ENCODE peak calls at places on chromosomes 13 and 19, in six cellular contexts. U is thoracic aorta, N is pancreas, X is endothelial cell of umbilical vein, O is colonic mucosa, W is GM23248. G is an unnamed sample. For H3K4me1, the result is how much of the 10 kb centered on the place peaks cover.

GRCh38 chr19:34254552-34255432 is at the start of gene GARRE1:
- DNase-seq in U (no peak), N (peak), X (peak), O (peak), W (peak), G (peak)

GRCh38 chr19:9939301-9939913 is 3.1 kb upstream of the OLFM2 start:
- DNase-seq in U (no peak), N (no peak), X (no peak), O (no peak), W (peak), G (peak)

GRCh38 chr13:105665284-105665683 is 870.2 kb downstream of the EFNB2 start:
- DNase-seq in U (no peak), N (no peak), X (no peak), O (no peak), W (no peak), G (no peak)

GRCh38 chr13:45847554-45848224 is 3.9 kb downstream of the SIAH3 start:
- DNase-seq in U (no peak), N (no peak), X (peak), O (no peak), W (no peak), G (no peak)

GRCh38 chr13:113897161-113897560 is 33.3 kb upstream of the GAS6 start:
- DNase-seq in U (no peak), N (no peak), X (peak), O (no peak), W (peak), G (peak)

GRCh38 chr19:7911509-7912143 is 3.0 kb upstream of the TGFBR3L start:
- DNase-seq in U (no peak), N (no peak), X (no peak), O (no peak), W (no peak), G (no peak)

GRCh38 chr13:105804561-105805190 is 730.8 kb downstream of the EFNB2 start:
- DNase-seq in U (no peak), N (no peak), X (no peak), O (no peak), W (peak), G (peak)

GRCh38 chr19:18626906-18627305 is 9.9 kb upstream of the KLHL26 start:
- DNase-seq in U (no peak), N (no peak), X (no peak), O (no peak), W (no peak), G (no peak)

GRCh38 chr19:30596813-30597399 is 224.7 kb downstream of the ZNF536 start:
- DNase-seq in U (no peak), N (no peak), X (no peak), O (no peak), W (no peak), G (no peak)

GRCh38 chr13:46022476-46022875 is 30.1 kb downstream of the ZC3H13 start:
- DNase-seq in U (no peak), N (no peak), X (no peak), O (no peak), W (peak), G (peak)

GRCh38 chr13:23673354-23673753 is 103.1 kb downstream of the TNFRSF19 start:
- DNase-seq in U (no peak), N (no peak), X (no peak), O (no peak), W (peak), G (peak)

GRCh38 chr13:32391101-32391620 is 36.8 kb downstream of the N4BP2L1 start:
- DNase-seq in U (no peak), N (no peak), X (no peak), O (no peak), W (no peak), G (no peak)

GRCh38 chr13:24512208-24513068 is at the start of gene PARP4:
- DNase-seq in U (no peak), N (peak), X (peak), O (peak), W (peak), G (peak)

GRCh38 chr19:45166723-45167252 is 6.0 kb upstream of the NKPD1 start:
- DNase-seq in U (no peak), N (no peak), X (no peak), O (no peak), W (no peak), G (no peak)

GRCh38 chr19:8209965-8210659 is 942 bp downstream of the CERS4 start:
- DNase-seq in U (no peak), N (no peak), X (no peak), O (no peak), W (no peak), G (no peak)

GRCh38 chr13:93620366-93620765 is 393.8 kb downstream of the GPC6 start:
- DNase-seq in U (no peak), N (no peak), X (no peak), O (no peak), W (peak), G (peak)

GRCh38 chr13:101115762-101116161 is 300.5 kb downstream of the NALCN start:
- DNase-seq in U (no peak), N (no peak), X (no peak), O (no peak), W (peak), G (peak)

GRCh38 chr19:10975374-10976036 is 14.7 kb downstream of the SMARCA4 start:
- DNase-seq in U (no peak), N (no peak), X (peak), O (peak), W (peak), G (peak)

GRCh38 chr13:90447735-90448103 is 899.8 kb upstream of the MIR17HG start:
- DNase-seq in U (no peak), N (no peak), X (peak), O (no peak), W (peak), G (peak)

GRCh38 chr13:70938462-70938861 is 830.2 kb upstream of the KLHL1 start:
- DNase-seq in U (no peak), N (no peak), X (no peak), O (no peak), W (no peak), G (no peak)

GRCh38 chr13:71218960-71219359 is 648.0 kb downstream of the DACH1 start:
- DNase-seq in U (no peak), N (no peak), X (peak), O (no peak), W (no peak), G (no peak)

GRCh38 chr13:92843549-92843948 is 383.1 kb upstream of the GPC6 start:
- DNase-seq in U (no peak), N (no peak), X (no peak), O (no peak), W (peak), G (peak)

GRCh38 chr19:45473366-45474190 is 5.8 kb downstream of the FOSB start:
- DNase-seq in U (no peak), N (no peak), X (no peak), O (no peak), W (peak), G (no peak)

GRCh38 chr19:13154911-13155471 is 4.8 kb downstream of the IER2 start:
- DNase-seq in U (no peak), N (peak), X (peak), O (peak), W (peak), G (peak)

GRCh38 chr19:48543121-48543710 is 8.8 kb upstream of the SULT2B1 start:
- DNase-seq in U (no peak), N (peak), X (peak), O (peak), W (peak), G (peak)

GRCh38 chr19:18776736-18777135 is 14.4 kb downstream of the COMP start:
- DNase-seq in U (no peak), N (no peak), X (no peak), O (no peak), W (peak), G (peak)

GRCh38 chr13:44337581-44337980 is 36.0 kb upstream of the SERP2 start:
- DNase-seq in U (no peak), N (no peak), X (no peak), O (no peak), W (no peak), G (no peak)

GRCh38 chr19:3788991-3789778 is 3.0 kb upstream of the MATK start:
- DNase-seq in U (no peak), N (no peak), X (no peak), O (no peak), W (no peak), G (no peak)

GRCh38 chr13:78679329-78679728 is 20.4 kb upstream of the OBI1 start:
- DNase-seq in U (no peak), N (no peak), X (no peak), O (no peak), W (no peak), G (peak)

GRCh38 chr13:97275265-97275664 is 53.1 kb downstream of the MBNL2 start:
- DNase-seq in U (no peak), N (no peak), X (peak), O (no peak), W (peak), G (peak)

GRCh38 chr19:30802424-30803013 is 430.3 kb downstream of the ZNF536 start:
- DNase-seq in U (no peak), N (no peak), X (no peak), O (no peak), W (no peak), G (no peak)

DNA sequence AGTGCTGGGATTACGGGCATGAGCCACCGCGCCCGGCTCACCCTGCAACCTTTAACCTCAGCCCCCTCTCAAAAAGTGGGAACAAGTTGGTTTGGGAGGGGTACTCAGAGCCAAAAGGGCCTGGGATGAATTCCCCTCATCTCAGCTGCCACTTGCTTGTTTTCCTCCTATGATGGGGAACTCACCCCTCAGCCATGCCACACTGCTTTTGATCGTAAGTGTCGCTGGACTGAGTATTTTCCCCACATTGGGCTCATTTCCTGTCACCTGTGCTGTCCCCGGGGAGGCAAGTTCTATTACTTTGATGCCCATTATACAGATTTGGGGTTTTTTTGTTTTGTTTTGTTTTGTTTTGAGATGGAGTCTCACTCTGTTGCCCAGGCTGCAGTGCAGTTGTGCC is 6.5 kb downstream of the R3HDM4 start:
- DNase-seq in U (no peak), N (no peak), X (no peak), O (no peak), W (no peak), G (no peak)
- H3K4me1 ChIP-seq in U (under half), N (under half), X (under half), O (under half), W (under half), G (under half)

GRCh38 chr13:47237571-47237970 is 340.7 kb upstream of the HTR2A start:
- DNase-seq in U (no peak), N (no peak), X (no peak), O (no peak), W (peak), G (no peak)
- H3K4me1 ChIP-seq in U (under half), N (under half), X (under half), O (under half), W (under half), G (under half)

GRCh38 chr19:16285769-16286564 is 38.7 kb upstream of the KLF2 start:
- DNase-seq in U (peak), N (no peak), X (no peak), O (no peak), W (no peak), G (peak)
- H3K4me1 ChIP-seq in U (half or more), N (under half), X (under half), O (under half), W (under half), G (under half)

GRCh38 chr13:50587839-50588373 is 255.6 kb downstream of the DLEU7 start:
- DNase-seq in U (no peak), N (no peak), X (no peak), O (no peak), W (no peak), G (no peak)

GRCh38 chr13:50584856-50585580 is 258.5 kb downstream of the DLEU7 start:
- DNase-seq in U (no peak), N (no peak), X (no peak), O (no peak), W (no peak), G (no peak)

GRCh38 chr13:50588736-50589135 is 254.8 kb downstream of the DLEU7 start:
- DNase-seq in U (no peak), N (no peak), X (no peak), O (no peak), W (peak), G (no peak)

GRCh38 chr13:50589139-50589538 is 254.4 kb downstream of the DLEU7 start:
- DNase-seq in U (no peak), N (no peak), X (no peak), O (no peak), W (peak), G (peak)

DNA sequence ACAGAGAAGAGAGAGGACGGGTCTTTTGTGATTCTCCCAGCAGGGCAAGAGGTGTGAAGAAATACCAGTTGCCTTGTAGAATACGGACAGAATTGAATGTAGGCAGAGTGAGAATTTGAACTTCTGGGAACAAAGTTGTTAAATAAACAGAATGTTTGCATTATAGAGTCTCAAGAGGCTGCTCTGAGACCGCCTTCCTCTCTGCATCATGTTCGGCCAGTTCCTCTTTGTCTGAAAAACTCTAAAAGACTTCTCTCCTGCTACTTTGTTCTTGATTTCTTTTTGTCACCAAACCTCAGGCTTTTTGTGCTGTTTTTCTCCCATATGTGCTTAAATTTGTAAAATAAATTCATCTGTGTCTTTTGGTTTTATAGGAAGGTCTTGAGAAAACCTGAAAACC is 256.4 kb downstream of the DLEU7 start:
- DNase-seq in U (no peak), N (no peak), X (no peak), O (no peak), W (no peak), G (no peak)
- H3K4me1 ChIP-seq in U (under half), N (under half), X (under half), O (under half), W (under half), G (under half)

G was measured in fibroblast of lung.